ENCODE peak calls at places on chromosomes 11 and 22, in eight cellular contexts. H is iPS DF 6.9, T is colonic mucosa, K is endodermal cell, M is keratinocyte, R is stomach, O is neural progenitor cell, S is tibial artery. N is an unnamed sample. For H3K27me3, the result is how much of the 10 kb centered on the place peaks cover.

GRCh38 chr11:80995523-80995922 is 1554.7 kb upstream of the TENM4 start:
- DNase-seq in K (no peak), T (no peak), O (no peak), H (no peak), S (no peak), R (no peak), M (no peak), N (no peak)

GRCh38 chr11:91978747-91979146 is 245.9 kb upstream of the FAT3 start:
- DNase-seq in R (no peak), H (no peak), K (no peak), S (no peak), M (no peak), T (no peak), O (no peak), N (no peak)

GRCh38 chr11:34050967-34051348 is 573 bp upstream of the CAPRIN1 start:
- DNase-seq in T (no peak), R (no peak), S (no peak), H (no peak), M (no peak), K (no peak), O (no peak), N (no peak)

GRCh38 chr11:10622957-10623787 is 54.7 kb upstream of the LYVE1 start:
- DNase-seq in R (no peak), K (peak), S (peak), M (no peak), O (no peak), H (no peak), T (no peak), N (peak)

GRCh38 chr11:35304393-35304790 is 115.0 kb downstream of the SLC1A2 start:
- DNase-seq in H (no peak), M (no peak), T (no peak), O (no peak), R (no peak), S (no peak), K (no peak), N (no peak)

GRCh38 chr22:20563941-20564371 is 56.5 kb downstream of the MED15 start:
- DNase-seq in K (no peak), R (no peak), S (no peak), O (no peak), H (no peak), T (no peak), M (no peak), N (no peak)

GRCh38 chr11:47571895-47572294 is 6.5 kb downstream of the PTPMT1 start:
- DNase-seq in S (no peak), R (no peak), K (no peak), T (no peak), H (no peak), O (no peak), M (no peak), N (no peak)

GRCh38 chr11:110730773-110731172 is 18.5 kb upstream of the ARHGAP20 start:
- DNase-seq in R (no peak), K (no peak), T (no peak), M (no peak), S (no peak), H (no peak), O (no peak), N (no peak)

GRCh38 chr11:123203471-123203870 is 8.4 kb upstream of the CLMP start:
- DNase-seq in O (no peak), K (no peak), R (no peak), T (no peak), S (no peak), M (no peak), H (no peak), N (no peak)

GRCh38 chr22:26484360-26484706 is 656 bp downstream of the SRRD start:
- DNase-seq in S (no peak), T (no peak), O (no peak), K (no peak), H (no peak), R (no peak), M (no peak), N (no peak)

GRCh38 chr22:17422736-17423343 is 53.6 kb downstream of the CECR2 start:
- DNase-seq in T (no peak), O (no peak), H (no peak), S (no peak), R (no peak), M (no peak), K (no peak), N (no peak)

GRCh38 chr11:117663389-117663788 is 133.6 kb downstream of the DSCAML1 start:
- DNase-seq in O (no peak), H (no peak), T (no peak), M (no peak), R (no peak), K (no peak), S (no peak), N (no peak)

GRCh38 chr11:84947970-84948600 is 679.1 kb downstream of the DLG2 start:
- DNase-seq in T (no peak), R (no peak), M (no peak), S (no peak), O (no peak), K (peak), H (no peak), N (no peak)

GRCh38 chr11:76752321-76753175 is 30.6 kb upstream of the TSKU start:
- DNase-seq in M (no peak), O (no peak), S (peak), R (peak), K (peak), H (no peak), T (peak), N (peak)

GRCh38 chr11:69463181-69463891 is 18.1 kb upstream of the LINC01488 start:
- DNase-seq in H (no peak), S (no peak), M (no peak), O (peak), R (no peak), K (no peak), T (no peak), N (no peak)

GRCh38 chr11:96506041-96506440 is 116.2 kb downstream of the JRKL start:
- DNase-seq in T (no peak), M (no peak), H (no peak), S (no peak), R (no peak), K (no peak), O (no peak), N (no peak)

GRCh38 chr11:82972103-82972502 is 70.6 kb downstream of the DDIAS start:
- DNase-seq in M (no peak), S (no peak), H (no peak), T (no peak), K (no peak), R (no peak), O (no peak), N (no peak)

GRCh38 chr11:121591405-121592033 is 138.8 kb upstream of the SORL1-AS1 start:
- DNase-seq in R (peak), T (peak), H (peak), M (peak), S (peak), K (peak), O (peak), N (peak)

GRCh38 chr11:12802418-12803085 is 128.3 kb downstream of the TEAD1 start:
- DNase-seq in T (peak), S (peak), H (no peak), M (peak), R (peak), K (no peak), O (peak), N (no peak)

GRCh38 chr11:5476184-5476819 is 12.2 kb upstream of the OR52D1 start:
- DNase-seq in R (peak), M (peak), S (no peak), T (peak), K (peak), O (peak), H (peak), N (no peak)

GRCh38 chr11:35650467-35650866 is 12.1 kb upstream of the TRIM44 start:
- DNase-seq in T (no peak), O (no peak), R (no peak), M (no peak), H (no peak), K (no peak), S (no peak), N (no peak)

GRCh38 chr11:126816655-126817054 is 183.9 kb downstream of the KIRREL3 start:
- DNase-seq in R (peak), S (no peak), O (peak), M (no peak), K (no peak), T (no peak), H (no peak), N (no peak)

GRCh38 chr11:131491503-131491902 is 121.1 kb downstream of the NTM start:
- DNase-seq in K (no peak), H (no peak), M (no peak), S (no peak), R (no peak), O (no peak), T (no peak), N (no peak)

GRCh38 chr22:40401981-40402406 is 31.6 kb downstream of the SGSM3 start:
- DNase-seq in R (no peak), S (no peak), H (no peak), M (no peak), O (no peak), K (no peak), T (no peak), N (no peak)

GRCh38 chr11:134393638-134394037 is 18.4 kb downstream of the B3GAT1 start:
- DNase-seq in T (peak), R (peak), M (no peak), H (no peak), O (peak), K (peak), S (no peak), N (no peak)

GRCh38 chr11:122523841-122524531 is 131.5 kb upstream of the UBASH3B start:
- DNase-seq in T (no peak), S (peak), R (no peak), O (peak), K (peak), H (peak), M (no peak), N (no peak)

GRCh38 chr11:106997241-106997640 is 21.0 kb downstream of the GUCY1A2 start:
- DNase-seq in R (no peak), S (no peak), O (no peak), M (no peak), H (no peak), K (no peak), T (no peak), N (no peak)

GRCh38 chr11:3077174-3077839 is 20.1 kb upstream of the CARS1 start:
- DNase-seq in T (no peak), M (no peak), S (no peak), H (no peak), O (no peak), R (no peak), K (no peak), N (no peak)

GRCh38 chr11:121374286-121374985 is 77.7 kb upstream of the SORL1 start:
- DNase-seq in H (no peak), K (no peak), R (no peak), M (no peak), O (no peak), S (no peak), T (no peak), N (no peak)

GRCh38 chr22:17575151-17575550 is 11.9 kb downstream of the SLC25A18 start:
- DNase-seq in M (no peak), R (no peak), H (no peak), O (no peak), K (no peak), S (no peak), T (no peak), N (no peak)

GRCh38 chr11:19820100-19820499 is 107.5 kb downstream of the NAV2 start:
- DNase-seq in S (no peak), H (no peak), R (no peak), K (no peak), T (no peak), M (no peak), O (no peak), N (no peak)

GRCh38 chr11:68842427-68843051 is 823 bp upstream of the CPT1A start:
- DNase-seq in K (no peak), M (no peak), H (no peak), O (no peak), S (no peak), R (no peak), T (no peak), N (no peak)

GRCh38 chr11:36343436-36343835 is 47.3 kb downstream of the PRR5L start:
- DNase-seq in H (no peak), O (no peak), S (no peak), K (no peak), T (no peak), R (no peak), M (no peak), N (no peak)

GRCh38 chr11:198236-198806 is 5.4 kb downstream of the SCGB1C1 start:
- DNase-seq in T (no peak), O (no peak), R (peak), K (peak), S (peak), H (no peak), M (no peak), N (no peak)

GRCh38 chr22:47063071-47063509 is 300.6 kb downstream of the TBC1D22A start:
- DNase-seq in K (peak), S (no peak), O (no peak), T (no peak), R (peak), H (no peak), M (no peak), N (no peak)

GRCh38 chr11:91081440-91082088 is 858.7 kb upstream of the CHORDC1 start:
- DNase-seq in O (no peak), M (peak), S (peak), T (no peak), K (peak), R (no peak), H (no peak), N (peak)

GRCh38 chr11:47269002-47269828 is 718 bp upstream of the MADD start:
- DNase-seq in H (no peak), M (no peak), T (peak), O (peak), R (peak), K (peak), S (peak), N (peak)

GRCh38 chr11:3056296-3057068 is 741 bp downstream of the CARS1 start:
- DNase-seq in S (no peak), H (no peak), O (peak), R (peak), T (peak), K (peak), M (no peak), N (no peak)

GRCh38 chr11:74138021-74138420 is 32.8 kb downstream of the C2CD3 start:
- DNase-seq in M (no peak), S (no peak), R (no peak), K (no peak), O (no peak), H (no peak), T (no peak), N (no peak)

GRCh38 chr11:62269654-62270278 is at the start of gene SCGB2A2:
- DNase-seq in T (no peak), H (no peak), M (no peak), R (no peak), K (peak), S (no peak), O (no peak), N (no peak)
- H3K27me3 ChIP-seq in T (under half), H (under half), M (under half), R (under half), K (under half), S (under half), O (under half), N (under half)

GRCh38 chr11:124716596-124716995 is 23.1 kb upstream of the NRGN start:
- DNase-seq in K (no peak), M (peak), H (no peak), T (no peak), O (no peak), R (no peak), S (no peak), N (no peak)
- H3K27me3 ChIP-seq in K (half or more), M (under half), H (half or more), T (under half), O (half or more), R (under half), S (under half), N (under half)

DNA sequence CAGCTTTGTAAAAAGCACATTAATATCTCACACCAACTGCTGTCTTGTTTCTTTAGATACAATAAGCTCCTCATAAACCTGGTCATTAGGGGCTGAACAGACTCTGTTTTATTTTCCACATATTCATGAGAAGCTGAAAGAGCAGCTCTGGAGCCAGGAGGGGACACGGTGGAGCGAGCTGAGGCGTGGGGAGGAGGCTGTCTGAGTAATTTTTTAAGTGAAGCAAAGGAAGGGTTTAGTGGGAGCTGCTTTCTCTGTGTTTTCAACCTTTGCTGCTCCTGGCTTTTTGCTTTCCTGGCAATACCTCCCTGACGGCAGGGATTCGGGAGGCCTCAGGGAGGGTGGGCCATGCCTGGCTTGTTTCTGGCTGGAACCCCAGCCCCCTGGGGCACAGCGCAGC is 67.0 kb upstream of the EIF3D start:
- DNase-seq in O (no peak), T (no peak), K (peak), H (no peak), M (no peak), S (no peak), R (no peak), N (no peak)
- H3K27me3 ChIP-seq in O (under half), T (under half), K (under half), H (under half), M (under half), S (under half), R (under half), N (under half)

GRCh38 chr11:120256178-120256577 is 16.2 kb downstream of the POU2F3 start:
- DNase-seq in T (no peak), R (no peak), S (no peak), K (no peak), M (no peak), H (no peak), O (no peak), N (no peak)
- H3K27me3 ChIP-seq in T (under half), R (under half), S (under half), K (under half), M (half or more), H (under half), O (under half), N (under half)

DNA sequence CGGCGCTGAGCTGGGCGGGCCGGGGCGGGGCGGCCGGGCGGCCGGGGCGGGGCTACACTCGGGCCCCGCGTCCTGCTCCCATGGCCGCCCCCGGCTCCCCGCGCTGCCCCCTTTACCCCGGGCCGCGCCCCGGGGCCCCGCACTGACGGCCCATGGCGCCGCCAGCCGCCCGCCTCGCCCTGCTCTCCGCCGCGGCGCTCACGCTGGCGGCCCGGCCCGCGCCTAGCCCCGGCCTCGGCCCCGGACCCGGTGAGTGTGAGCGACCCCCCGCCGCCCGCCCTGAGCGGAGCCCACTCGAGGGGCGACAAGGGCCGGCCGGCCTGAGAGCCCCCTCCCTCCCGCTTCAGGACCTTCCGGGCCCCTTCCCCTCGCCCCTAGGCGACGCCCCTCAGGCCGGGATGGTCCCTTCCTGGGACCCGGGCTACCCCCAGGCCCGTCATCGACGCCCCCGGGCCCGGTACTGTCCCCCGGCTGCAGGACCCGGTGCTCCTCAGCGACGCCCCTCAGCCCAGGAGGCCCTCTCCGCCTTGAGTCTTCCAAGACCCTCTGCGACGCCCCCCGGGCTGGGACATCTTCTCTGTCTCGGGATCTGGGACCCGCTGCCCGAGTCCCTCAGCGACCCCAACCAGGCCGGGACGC is at the start of gene KREMEN1:
- DNase-seq in R (no peak), M (no peak), K (peak), S (no peak), O (peak), T (peak), H (no peak), N (no peak)
- H3K27me3 ChIP-seq in R (under half), M (under half), K (half or more), S (under half), O (half or more), T (under half), H (under half), N (under half)

DNA sequence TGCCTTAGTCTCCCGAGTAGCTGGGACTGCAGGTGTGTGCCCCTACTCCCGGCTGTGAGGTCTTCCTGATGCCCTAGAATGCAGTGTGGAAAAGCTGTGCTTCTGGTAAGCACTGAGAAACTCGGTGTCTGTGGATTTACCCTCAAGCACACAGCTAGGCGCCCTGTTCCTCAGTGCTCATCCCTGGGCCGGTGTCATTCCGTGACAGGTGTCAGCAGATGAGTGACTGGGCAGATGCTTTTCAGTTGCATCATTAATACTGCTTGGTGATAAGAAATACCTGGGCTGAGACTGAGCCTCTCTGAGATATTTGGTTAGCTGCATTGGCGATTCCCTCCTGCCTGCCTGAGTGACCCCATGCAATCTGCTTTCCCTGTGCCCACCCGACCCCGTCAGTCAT is 21.8 kb downstream of the FAM118A start:
- DNase-seq in O (no peak), K (no peak), R (no peak), H (no peak), S (no peak), T (no peak), M (no peak), N (no peak)
- H3K27me3 ChIP-seq in O (under half), K (under half), R (under half), H (under half), S (under half), T (under half), M (under half), N (under half)

DNA sequence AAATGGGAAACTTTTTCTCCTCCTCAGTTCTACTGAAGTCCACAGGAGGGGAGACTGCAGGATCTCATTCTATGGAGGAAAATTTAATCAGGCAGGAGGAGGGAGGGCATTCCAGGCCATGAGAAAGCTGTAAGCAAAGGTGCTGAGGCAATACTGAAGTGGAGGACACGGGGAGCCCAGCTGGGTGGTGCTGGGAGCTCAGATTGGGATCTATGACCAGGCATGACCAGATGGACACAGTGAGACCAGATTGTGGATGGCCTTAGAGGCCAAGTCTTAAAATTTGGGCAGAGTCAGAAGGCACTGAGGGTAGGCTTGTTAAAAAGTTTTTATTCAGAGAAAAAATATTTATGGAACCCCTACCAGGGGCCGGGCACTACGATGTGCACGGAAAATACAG is 3.5 kb upstream of the SPON1 start:
- DNase-seq in K (no peak), H (no peak), T (no peak), S (no peak), M (no peak), R (no peak), O (no peak), N (no peak)
- H3K27me3 ChIP-seq in K (half or more), H (under half), T (under half), S (under half), M (half or more), R (under half), O (half or more), N (half or more)

GRCh38 chr11:45662096-45662664 is 3.2 kb downstream of the CHST1 start:
- DNase-seq in K (no peak), H (no peak), R (no peak), S (no peak), M (no peak), O (no peak), T (no peak), N (no peak)
- H3K27me3 ChIP-seq in K (under half), H (under half), R (under half), S (under half), M (half or more), O (half or more), T (under half), N (under half)